ENCODE peak calls at places on chromosomes 5 and 9, in five cellular contexts. V, Z, G, R and S are unnamed samples.

GRCh38 chr5:163874431-163874830 is 369.0 kb downstream of the MAT2B start:
- DNase-seq in Z (no peak), R (no peak), V (no peak), G (no peak), S (no peak)

GRCh38 chr9:6944093-6944551 is 186.3 kb downstream of the KDM4C start:
- DNase-seq in R (peak; percentile 45), Z (peak; percentile 77), V (peak; percentile 84), G (no peak), S (no peak)

GRCh38 chr5:132053483-132053882 is 7.0 kb upstream of the IL3 start:
- DNase-seq in R (no peak), G (no peak), Z (no peak), V (no peak), S (no peak)

GRCh38 chr9:36037580-36038169 is 962 bp downstream of the RECK start:
- DNase-seq in G (no peak), R (no peak), V (no peak), Z (peak; percentile 29), S (no peak)

GRCh38 chr5:16617272-16617973 is 626 bp upstream of the RETREG1 start:
- DNase-seq in Z (no peak), G (no peak), R (no peak), V (no peak), S (no peak)

GRCh38 chr5:7916171-7916804 is 47.3 kb downstream of the MTRR start:
- DNase-seq in V (no peak), G (no peak), Z (no peak), R (no peak), S (no peak)

GRCh38 chr5:62182802-62183201 is 123.2 kb upstream of the KIF2A start:
- DNase-seq in V (no peak), G (no peak), R (no peak), Z (no peak), S (no peak)

GRCh38 chr5:120466337-120467006 is 2.4 kb downstream of the PRR16 start:
- DNase-seq in R (no peak), Z (no peak), G (no peak), V (no peak), S (no peak)

GRCh38 chr5:84870369-84870768 is 485.7 kb upstream of the EDIL3 start:
- DNase-seq in R (no peak), Z (no peak), V (no peak), G (no peak), S (no peak)

GRCh38 chr5:1435369-1435768 is 9.9 kb downstream of the SLC6A3 start:
- DNase-seq in V (no peak), R (no peak), Z (no peak), G (no peak), S (no peak)

GRCh38 chr5:149417714-149418368 is 38.7 kb upstream of the IL17B start:
- DNase-seq in G (no peak), V (no peak), Z (no peak), R (no peak), S (no peak)

GRCh38 chr9:96565684-96566360 is 53.8 kb downstream of the CDC14B start:
- DNase-seq in G (no peak), V (no peak), Z (peak; percentile 42), R (no peak), S (no peak)

GRCh38 chr5:161391724-161392123 is 154.8 kb downstream of the GABRB2 start:
- DNase-seq in Z (no peak), V (no peak), R (no peak), G (no peak), S (no peak)